ENCODE peak calls at places on chromosomes 7 and 10, in eight cellular contexts. One of them, this sample, is unnamed.
A peak's percentile ranks its signal among the peaks of the same experiment; 100 is the strongest.

GRCh38 chr10:110755781-110756180 is 111.6 kb downstream of the RBM20 start:
- DNase-seq in breast epithelium: no peak
- DNase-seq in psoas muscle: peak; percentile 76
- DNase-seq in hepatocyte: no peak
- DNase-seq in cardiac muscle cell: no peak
- DNase-seq in ovary: no peak
- DNase-seq in heart left ventricle: no peak
- DNase-seq in heart right ventricle: no peak
- DNase-seq in this sample: no peak

GRCh38 chr10:123140164-123140982 is 4.6 kb downstream of the HMX3 start:
- DNase-seq in heart left ventricle: no peak
- DNase-seq in ovary: no peak
- DNase-seq in cardiac muscle cell: no peak
- DNase-seq in hepatocyte: no peak
- DNase-seq in heart right ventricle: no peak
- DNase-seq in psoas muscle: no peak
- DNase-seq in breast epithelium: no peak
- DNase-seq in this sample: no peak

GRCh38 chr7:135558337-135558767 is 635 bp downstream of the NUP205 start:
- DNase-seq in cardiac muscle cell: peak; percentile 65
- DNase-seq in breast epithelium: peak; percentile 36
- DNase-seq in hepatocyte: peak; percentile 73
- DNase-seq in heart left ventricle: no peak
- DNase-seq in psoas muscle: peak; percentile 63
- DNase-seq in ovary: peak; percentile 42
- DNase-seq in heart right ventricle: peak; percentile 41
- DNase-seq in this sample: peak; percentile 42

GRCh38 chr10:10394933-10395658 is 622.6 kb upstream of the CELF2 start:
- DNase-seq in heart left ventricle: no peak
- DNase-seq in psoas muscle: no peak
- DNase-seq in breast epithelium: no peak
- DNase-seq in hepatocyte: no peak
- DNase-seq in heart right ventricle: no peak
- DNase-seq in cardiac muscle cell: no peak
- DNase-seq in ovary: no peak
- DNase-seq in this sample: no peak

GRCh38 chr10:85319150-85319549 is 990.8 kb downstream of the CCSER2 start:
- DNase-seq in psoas muscle: no peak
- DNase-seq in cardiac muscle cell: peak; percentile 44
- DNase-seq in heart left ventricle: no peak
- DNase-seq in hepatocyte: peak; percentile 53
- DNase-seq in breast epithelium: no peak
- DNase-seq in ovary: no peak
- DNase-seq in heart right ventricle: no peak
- DNase-seq in this sample: no peak

GRCh38 chr10:70321897-70322890 is 38.4 kb upstream of the NPFFR1 start:
- DNase-seq in cardiac muscle cell: no peak
- DNase-seq in hepatocyte: no peak
- DNase-seq in breast epithelium: no peak
- DNase-seq in heart left ventricle: no peak
- DNase-seq in ovary: no peak
- DNase-seq in heart right ventricle: no peak
- DNase-seq in psoas muscle: no peak
- DNase-seq in this sample: no peak

GRCh38 chr7:94393251-94393758 is 1.4 kb upstream of the COL1A2 start:
- DNase-seq in heart right ventricle: peak; percentile 40
- DNase-seq in psoas muscle: peak; percentile 61
- DNase-seq in heart left ventricle: no peak
- DNase-seq in ovary: peak; percentile 67
- DNase-seq in cardiac muscle cell: no peak
- DNase-seq in hepatocyte: peak; percentile 44
- DNase-seq in breast epithelium: no peak
- DNase-seq in this sample: no peak

GRCh38 chr10:63521389-63522128 is at the start of gene REEP3:
- DNase-seq in psoas muscle: peak; percentile 86
- DNase-seq in ovary: peak; percentile 78
- DNase-seq in heart left ventricle: peak; percentile 88
- DNase-seq in hepatocyte: peak; percentile 89
- DNase-seq in breast epithelium: peak; percentile 52
- DNase-seq in cardiac muscle cell: peak; percentile 88
- DNase-seq in heart right ventricle: peak; percentile 68
- DNase-seq in this sample: peak; percentile 68

GRCh38 chr7:92698237-92698841 is 108.1 kb upstream of the FAM133B start:
- DNase-seq in heart right ventricle: peak; percentile 75
- DNase-seq in breast epithelium: peak; percentile 37
- DNase-seq in hepatocyte: peak; percentile 49
- DNase-seq in cardiac muscle cell: no peak
- DNase-seq in psoas muscle: no peak
- DNase-seq in heart left ventricle: peak; percentile 65
- DNase-seq in ovary: no peak
- DNase-seq in this sample: no peak

GRCh38 chr10:109987413-109987812 is 20.4 kb upstream of the ADD3 start:
- DNase-seq in hepatocyte: peak; percentile 26
- DNase-seq in heart left ventricle: no peak
- DNase-seq in heart right ventricle: no peak
- DNase-seq in breast epithelium: no peak
- DNase-seq in cardiac muscle cell: no peak
- DNase-seq in ovary: no peak
- DNase-seq in psoas muscle: no peak
- DNase-seq in this sample: no peak

GRCh38 chr7:54596747-54597146 is 54.6 kb downstream of the VSTM2A start:
- DNase-seq in psoas muscle: no peak
- DNase-seq in cardiac muscle cell: no peak
- DNase-seq in heart right ventricle: no peak
- DNase-seq in heart left ventricle: no peak
- DNase-seq in ovary: no peak
- DNase-seq in breast epithelium: no peak
- DNase-seq in hepatocyte: no peak
- DNase-seq in this sample: no peak

GRCh38 chr7:132655071-132655761 is 78.9 kb upstream of the PLXNA4 start:
- DNase-seq in breast epithelium: peak; percentile 18
- DNase-seq in cardiac muscle cell: peak; percentile 12
- DNase-seq in hepatocyte: peak; percentile 13
- DNase-seq in ovary: no peak
- DNase-seq in heart right ventricle: peak; percentile 34
- DNase-seq in heart left ventricle: no peak
- DNase-seq in psoas muscle: peak; percentile 69
- DNase-seq in this sample: peak; percentile 42

GRCh38 chr10:51203359-51203758 is 129.1 kb downstream of the PRKG1 start:
- DNase-seq in breast epithelium: no peak
- DNase-seq in heart right ventricle: no peak
- DNase-seq in psoas muscle: no peak
- DNase-seq in heart left ventricle: no peak
- DNase-seq in hepatocyte: no peak
- DNase-seq in ovary: no peak
- DNase-seq in cardiac muscle cell: no peak
- DNase-seq in this sample: no peak

GRCh38 chr10:125977206-125977605 is 80.8 kb downstream of the FANK1 start:
- DNase-seq in ovary: no peak
- DNase-seq in psoas muscle: no peak
- DNase-seq in heart right ventricle: no peak
- DNase-seq in hepatocyte: no peak
- DNase-seq in breast epithelium: no peak
- DNase-seq in heart left ventricle: no peak
- DNase-seq in cardiac muscle cell: no peak
- DNase-seq in this sample: no peak

GRCh38 chr7:4715385-4715770 is 33.3 kb downstream of the FOXK1 start:
- DNase-seq in breast epithelium: peak; percentile 67
- DNase-seq in cardiac muscle cell: peak; percentile 70
- DNase-seq in heart left ventricle: peak; percentile 78
- DNase-seq in heart right ventricle: peak; percentile 71
- DNase-seq in psoas muscle: peak; percentile 85
- DNase-seq in ovary: no peak
- DNase-seq in hepatocyte: no peak
- DNase-seq in this sample: peak; percentile 87

GRCh38 chr10:74923556-74923955 is 97.2 kb downstream of the KAT6B start:
- DNase-seq in hepatocyte: no peak
- DNase-seq in ovary: no peak
- DNase-seq in psoas muscle: no peak
- DNase-seq in cardiac muscle cell: peak; percentile 91
- DNase-seq in heart left ventricle: no peak
- DNase-seq in breast epithelium: no peak
- DNase-seq in heart right ventricle: no peak
- DNase-seq in this sample: no peak

GRCh38 chr10:101358706-101359300 is 4.8 kb downstream of the BTRC start:
- DNase-seq in psoas muscle: no peak
- DNase-seq in heart left ventricle: no peak
- DNase-seq in ovary: no peak
- DNase-seq in breast epithelium: no peak
- DNase-seq in cardiac muscle cell: no peak
- DNase-seq in heart right ventricle: no peak
- DNase-seq in hepatocyte: no peak
- DNase-seq in this sample: no peak

GRCh38 chr10:68598978-68599753 is 39.0 kb downstream of the TET1 start:
- DNase-seq in heart right ventricle: peak; percentile 39
- DNase-seq in breast epithelium: no peak
- DNase-seq in ovary: peak; percentile 52
- DNase-seq in heart left ventricle: peak; percentile 68
- DNase-seq in hepatocyte: peak; percentile 39
- DNase-seq in psoas muscle: peak; percentile 65
- DNase-seq in cardiac muscle cell: peak; percentile 50
- DNase-seq in this sample: peak; percentile 44

GRCh38 chr7:158209435-158209834 is 378.2 kb downstream of the PTPRN2 start:
- DNase-seq in heart right ventricle: no peak
- DNase-seq in heart left ventricle: no peak
- DNase-seq in hepatocyte: no peak
- DNase-seq in breast epithelium: no peak
- DNase-seq in psoas muscle: no peak
- DNase-seq in cardiac muscle cell: no peak
- DNase-seq in ovary: no peak
- DNase-seq in this sample: no peak

GRCh38 chr10:114526112-114526496 is 121.8 kb upstream of the AFAP1L2 start:
- DNase-seq in psoas muscle: no peak
- DNase-seq in cardiac muscle cell: no peak
- DNase-seq in heart left ventricle: no peak
- DNase-seq in heart right ventricle: no peak
- DNase-seq in hepatocyte: no peak
- DNase-seq in breast epithelium: no peak
- DNase-seq in ovary: no peak
- DNase-seq in this sample: no peak

GRCh38 chr7:41045556-41046123 is 657.2 kb downstream of the INHBA start:
- DNase-seq in psoas muscle: no peak
- DNase-seq in heart left ventricle: no peak
- DNase-seq in heart right ventricle: no peak
- DNase-seq in cardiac muscle cell: no peak
- DNase-seq in breast epithelium: peak; percentile 66
- DNase-seq in hepatocyte: peak; percentile 10
- DNase-seq in ovary: no peak
- DNase-seq in this sample: peak; percentile 54

GRCh38 chr10:5318148-5318547 is 46.6 kb upstream of the UCN3 start:
- DNase-seq in ovary: no peak
- DNase-seq in hepatocyte: no peak
- DNase-seq in breast epithelium: no peak
- DNase-seq in cardiac muscle cell: no peak
- DNase-seq in heart left ventricle: no peak
- DNase-seq in heart right ventricle: no peak
- DNase-seq in psoas muscle: no peak
- DNase-seq in this sample: no peak
- TF ChIP-seq CTCF in ovary: no peak
- TF ChIP-seq CTCF in hepatocyte: no peak
- TF ChIP-seq CTCF in breast epithelium: no peak
- TF ChIP-seq CTCF in cardiac muscle cell: no peak
- TF ChIP-seq CTCF in heart left ventricle: no peak
- TF ChIP-seq CTCF in heart right ventricle: no peak
- TF ChIP-seq CTCF in psoas muscle: no peak
- TF ChIP-seq CTCF in this sample: no peak

GRCh38 chr7:1245596-1245995 is 12.9 kb downstream of the UNCX start:
- DNase-seq in heart left ventricle: no peak
- DNase-seq in heart right ventricle: no peak
- DNase-seq in psoas muscle: peak; percentile 23
- DNase-seq in ovary: no peak
- DNase-seq in hepatocyte: no peak
- DNase-seq in cardiac muscle cell: no peak
- DNase-seq in breast epithelium: no peak
- DNase-seq in this sample: no peak
- H3K27me3 ChIP-seq in heart left ventricle: peaks cover 100% of the 10 kb centered on the region
- H3K27me3 ChIP-seq in heart right ventricle: peaks cover 100% of the 10 kb centered on the region
- H3K27me3 ChIP-seq in psoas muscle: no peaks in the 10 kb centered on the region
- H3K27me3 ChIP-seq in ovary: peaks cover 33% of the 10 kb centered on the region
- H3K27me3 ChIP-seq in hepatocyte: peaks cover 95% of the 10 kb centered on the region
- H3K27me3 ChIP-seq in cardiac muscle cell: peaks cover 100% of the 10 kb centered on the region
- H3K27me3 ChIP-seq in breast epithelium: peaks cover 40% of the 10 kb centered on the region
- H3K27me3 ChIP-seq in this sample: peaks cover 98% of the 10 kb centered on the region

GRCh38 chr10:44965104-44965503 is 5.5 kb downstream of the RASSF4 start:
- DNase-seq in ovary: no peak
- DNase-seq in hepatocyte: no peak
- DNase-seq in heart left ventricle: no peak
- DNase-seq in heart right ventricle: peak; percentile 1
- DNase-seq in cardiac muscle cell: no peak
- DNase-seq in psoas muscle: no peak
- DNase-seq in breast epithelium: no peak
- DNase-seq in this sample: no peak

GRCh38 chr10:44965651-44966097 is 6.1 kb downstream of the RASSF4 start:
- DNase-seq in psoas muscle: peak; percentile 78
- DNase-seq in cardiac muscle cell: peak; percentile 73
- DNase-seq in ovary: no peak
- DNase-seq in breast epithelium: no peak
- DNase-seq in heart right ventricle: peak; percentile 44
- DNase-seq in hepatocyte: no peak
- DNase-seq in heart left ventricle: no peak
- DNase-seq in this sample: no peak

GRCh38 chr10:44961931-44962750 is 2.5 kb downstream of the RASSF4 start:
- DNase-seq in breast epithelium: no peak
- DNase-seq in ovary: no peak
- DNase-seq in heart left ventricle: no peak
- DNase-seq in cardiac muscle cell: no peak
- DNase-seq in heart right ventricle: peak; percentile 7
- DNase-seq in psoas muscle: no peak
- DNase-seq in hepatocyte: no peak
- DNase-seq in this sample: no peak

GRCh38 chr10:44962870-44963738 is 3.5 kb downstream of the RASSF4 start:
- DNase-seq in ovary: no peak
- DNase-seq in cardiac muscle cell: peak; percentile 45
- DNase-seq in breast epithelium: no peak
- DNase-seq in psoas muscle: peak; percentile 85
- DNase-seq in hepatocyte: no peak
- DNase-seq in heart right ventricle: peak; percentile 22
- DNase-seq in heart left ventricle: no peak
- DNase-seq in this sample: peak; percentile 51

GRCh38 chr10:44963772-44964633 is 4.4 kb downstream of the RASSF4 start:
- DNase-seq in cardiac muscle cell: peak; percentile 68
- DNase-seq in psoas muscle: peak; percentile 95
- DNase-seq in heart left ventricle: peak; percentile 88
- DNase-seq in hepatocyte: peak; percentile 62
- DNase-seq in ovary: no peak
- DNase-seq in breast epithelium: peak; percentile 77
- DNase-seq in heart right ventricle: peak; percentile 65
- DNase-seq in this sample: peak; percentile 85
- H3K4me1 ChIP-seq in cardiac muscle cell: peaks cover 66% of the 10 kb centered on the region
- H3K4me1 ChIP-seq in psoas muscle: peaks cover 89% of the 10 kb centered on the region
- H3K4me1 ChIP-seq in heart left ventricle: peaks cover 88% of the 10 kb centered on the region
- H3K4me1 ChIP-seq in hepatocyte: peaks cover 65% of the 10 kb centered on the region
- H3K4me1 ChIP-seq in ovary: peaks cover 4% of the 10 kb centered on the region
- H3K4me1 ChIP-seq in breast epithelium: peaks cover 18% of the 10 kb centered on the region
- H3K4me1 ChIP-seq in heart right ventricle: peaks cover 91% of the 10 kb centered on the region
- H3K4me1 ChIP-seq in this sample: peaks cover 93% of the 10 kb centered on the region

DNA sequence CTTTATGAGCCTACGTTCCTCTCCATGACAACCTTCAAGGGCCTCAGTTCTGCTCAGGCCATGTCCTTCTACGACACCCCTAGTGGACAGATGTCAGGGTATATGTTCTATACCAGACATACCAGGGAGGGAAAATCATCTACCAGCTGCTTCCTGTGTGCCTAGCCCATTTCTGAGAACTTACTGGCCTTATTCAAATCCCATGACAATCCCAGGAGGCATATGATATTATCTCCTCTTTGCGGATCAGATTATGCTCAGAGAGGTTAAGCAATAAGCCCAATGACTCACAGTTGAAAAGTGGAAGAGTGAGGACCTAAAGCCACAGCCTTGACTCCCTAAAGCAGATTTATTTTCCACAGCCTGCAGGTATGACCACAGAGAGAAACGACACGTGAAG is 139.3 kb downstream of the GLI3 start:
- DNase-seq in hepatocyte: peak; percentile 19
- DNase-seq in breast epithelium: no peak
- DNase-seq in heart left ventricle: no peak
- DNase-seq in ovary: no peak
- DNase-seq in heart right ventricle: no peak
- DNase-seq in psoas muscle: no peak
- DNase-seq in cardiac muscle cell: no peak
- DNase-seq in this sample: no peak
- TF ChIP-seq CTCF in hepatocyte: no peak
- TF ChIP-seq CTCF in breast epithelium: no peak
- TF ChIP-seq CTCF in heart left ventricle: no peak
- TF ChIP-seq CTCF in ovary: no peak
- TF ChIP-seq CTCF in heart right ventricle: no peak
- TF ChIP-seq CTCF in psoas muscle: no peak
- TF ChIP-seq CTCF in cardiac muscle cell: peak; percentile 31
- TF ChIP-seq CTCF in this sample: no peak